ENCODE peak calls at places on chromosome 5, in five cellular contexts. H is pancreas, P is psoas muscle, V is heart left ventricle, X is foreskin keratinocyte. Y is an unnamed sample.

GRCh38 chr5:14871084-14871572 is 450 bp downstream of the ANKH start:
- DNase-seq in X (no peak), H (peak), P (peak), V (peak), Y (peak)

GRCh38 chr5:82669720-82670119 is 391.6 kb upstream of the RPS23 start:
- DNase-seq in H (no peak), V (no peak), X (no peak), P (no peak), Y (no peak)

GRCh38 chr5:168766038-168766700 is 187.0 kb upstream of the PANK3 start:
- DNase-seq in H (no peak), X (no peak), P (no peak), V (no peak), Y (no peak)

GRCh38 chr5:13322769-13323168 is 621.7 kb downstream of the DNAH5 start:
- DNase-seq in P (no peak), H (no peak), X (no peak), V (no peak), Y (no peak)

GRCh38 chr5:140223567-140223966 is 48.6 kb downstream of the CYSTM1 start:
- DNase-seq in H (no peak), V (peak), P (peak), X (no peak), Y (no peak)

GRCh38 chr5:123819818-123820217 is 307.8 kb downstream of the CSNK1G3 start:
- DNase-seq in H (no peak), X (no peak), V (no peak), P (no peak), Y (no peak)

GRCh38 chr5:34789021-34789531 is 49.9 kb upstream of the TTC23L start:
- DNase-seq in X (no peak), V (no peak), P (no peak), H (no peak), Y (no peak)

GRCh38 chr5:180441577-180441976 is 52.6 kb upstream of the CNOT6 start:
- DNase-seq in P (peak), V (no peak), H (no peak), X (peak), Y (peak)

GRCh38 chr5:52896524-52897237 is 92.5 kb upstream of the ITGA2 start:
- DNase-seq in P (no peak), V (no peak), H (no peak), X (no peak), Y (no peak)

GRCh38 chr5:7916171-7916804 is 47.3 kb downstream of the MTRR start:
- DNase-seq in V (no peak), X (no peak), H (no peak), P (no peak), Y (no peak)

GRCh38 chr5:133761606-133762005 is 149.3 kb upstream of the FSTL4 start:
- DNase-seq in X (no peak), H (no peak), P (no peak), V (no peak), Y (no peak)

GRCh38 chr5:169050146-169050571 is 250.8 kb downstream of the SLIT3 start:
- DNase-seq in V (no peak), X (peak), H (no peak), P (no peak), Y (no peak)

GRCh38 chr5:179819296-179820126 is 1.2 kb upstream of the SQSTM1 start:
- DNase-seq in P (peak), H (peak), V (peak), X (peak), Y (peak)

GRCh38 chr5:57653636-57654290 is 171.2 kb upstream of the ACTBL2 start:
- DNase-seq in X (no peak), V (peak), P (no peak), H (no peak), Y (no peak)

GRCh38 chr5:122400961-122401360 is 88.9 kb downstream of the SNCAIP start:
- DNase-seq in H (no peak), X (no peak), V (no peak), P (no peak), Y (no peak)

GRCh38 chr5:41524174-41524573 is 13.8 kb upstream of the PLCXD3 start:
- DNase-seq in P (no peak), H (no peak), X (no peak), V (no peak), Y (no peak)
- TF ChIP-seq CTCF in P (no peak), H (no peak), X (peak), V (peak), Y (no peak)

GRCh38 chr5:3590967-3591900 is 4.4 kb upstream of the IRX1 start:
- DNase-seq in V (no peak), H (no peak), X (no peak), P (no peak), Y (no peak)
- TF ChIP-seq CTCF in V (no peak), H (no peak), X (peak), P (no peak), Y (no peak)

GRCh38 chr5:60677831-60678664 is 21.9 kb downstream of the DEPDC1B start:
- DNase-seq in P (no peak), H (no peak), V (no peak), X (peak), Y (no peak)
- TF ChIP-seq CTCF in P (peak), H (peak), V (peak), X (peak), Y (peak)

DNA sequence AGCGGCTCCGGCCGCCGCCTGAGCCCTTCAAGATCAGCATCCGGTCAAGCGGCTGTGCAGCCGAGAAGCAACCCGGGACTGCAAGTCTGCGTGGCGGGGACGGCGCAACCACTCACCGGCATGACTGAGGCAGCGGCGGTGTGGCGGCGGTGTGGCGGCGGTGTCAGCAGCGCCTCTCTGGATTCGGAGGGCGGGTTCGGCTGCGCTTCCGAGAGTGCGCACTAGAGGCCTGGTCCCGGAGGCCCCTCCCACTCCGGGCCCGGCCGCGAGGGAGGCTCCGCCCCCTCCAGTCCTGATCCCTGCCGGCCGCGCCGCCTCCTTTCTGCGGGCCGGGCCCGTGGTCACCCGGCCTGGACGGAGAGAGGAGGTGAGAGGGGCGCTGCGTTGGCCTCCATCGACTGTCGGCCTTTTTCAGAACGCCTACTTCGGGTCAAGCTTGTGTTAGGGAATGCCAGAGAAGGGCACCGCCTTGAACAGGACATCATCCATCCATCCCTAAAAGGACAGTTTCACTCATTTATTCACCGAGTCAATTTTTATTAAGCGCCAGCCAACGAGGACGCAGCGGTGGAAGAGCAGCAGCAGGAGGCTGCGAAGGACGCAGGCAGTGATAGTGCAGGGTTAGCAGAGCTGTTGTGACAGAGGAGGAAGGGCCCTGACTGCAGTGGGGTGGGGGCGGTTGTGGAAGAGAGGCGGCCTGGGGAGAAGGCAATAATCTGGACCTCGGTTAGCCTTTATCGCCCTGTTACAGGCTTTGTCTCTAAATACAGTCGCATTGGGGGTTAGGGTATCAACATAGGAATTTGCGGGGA is at the start of gene ATOX1:
- DNase-seq in X (no peak), H (peak), P (peak), V (peak), Y (peak)
- TF ChIP-seq CTCF in X (peak), H (peak), P (peak), V (peak), Y (no peak)

DNA sequence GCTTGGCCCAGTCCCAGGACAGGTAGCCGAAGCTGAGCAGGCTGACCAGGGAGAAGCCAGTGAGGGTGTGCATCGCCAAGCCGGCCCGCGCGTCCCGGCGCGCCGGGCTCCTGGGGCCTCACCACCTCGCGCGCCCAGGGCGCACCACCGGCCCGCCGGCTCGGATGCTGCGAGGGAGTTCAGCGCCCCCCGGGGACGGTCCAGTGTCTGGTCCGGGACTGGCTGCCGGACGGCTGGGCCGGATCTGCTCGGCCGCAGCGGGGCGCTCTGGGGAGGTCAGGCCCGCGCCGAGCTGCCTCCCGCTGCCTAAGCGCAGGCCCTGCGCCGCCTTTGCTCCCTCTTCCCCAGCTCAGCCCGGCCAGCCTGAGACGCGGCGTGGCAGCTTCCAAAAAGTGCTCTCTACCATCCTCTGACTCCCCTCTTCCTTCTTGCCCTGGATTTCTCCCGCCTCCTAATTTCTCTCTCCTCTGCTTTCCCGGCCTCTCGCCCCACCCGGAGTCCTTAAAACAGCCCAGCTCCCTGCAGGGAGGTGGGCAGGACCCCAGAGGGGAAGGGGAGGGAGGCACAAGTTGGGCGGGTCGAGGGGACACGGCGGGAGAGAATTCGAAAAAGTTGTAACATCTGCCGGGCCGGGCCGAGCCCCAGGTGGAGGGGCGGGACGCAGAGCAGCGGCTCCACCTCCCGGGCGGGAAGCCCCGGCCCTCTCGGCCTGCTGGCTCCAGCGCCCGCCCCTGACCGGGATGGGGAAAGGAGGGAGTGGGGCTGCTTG is at the start of gene ARSI:
- DNase-seq in P (no peak), H (peak), X (no peak), V (peak), Y (no peak)
- TF ChIP-seq CTCF in P (peak), H (no peak), X (peak), V (no peak), Y (no peak)

DNA sequence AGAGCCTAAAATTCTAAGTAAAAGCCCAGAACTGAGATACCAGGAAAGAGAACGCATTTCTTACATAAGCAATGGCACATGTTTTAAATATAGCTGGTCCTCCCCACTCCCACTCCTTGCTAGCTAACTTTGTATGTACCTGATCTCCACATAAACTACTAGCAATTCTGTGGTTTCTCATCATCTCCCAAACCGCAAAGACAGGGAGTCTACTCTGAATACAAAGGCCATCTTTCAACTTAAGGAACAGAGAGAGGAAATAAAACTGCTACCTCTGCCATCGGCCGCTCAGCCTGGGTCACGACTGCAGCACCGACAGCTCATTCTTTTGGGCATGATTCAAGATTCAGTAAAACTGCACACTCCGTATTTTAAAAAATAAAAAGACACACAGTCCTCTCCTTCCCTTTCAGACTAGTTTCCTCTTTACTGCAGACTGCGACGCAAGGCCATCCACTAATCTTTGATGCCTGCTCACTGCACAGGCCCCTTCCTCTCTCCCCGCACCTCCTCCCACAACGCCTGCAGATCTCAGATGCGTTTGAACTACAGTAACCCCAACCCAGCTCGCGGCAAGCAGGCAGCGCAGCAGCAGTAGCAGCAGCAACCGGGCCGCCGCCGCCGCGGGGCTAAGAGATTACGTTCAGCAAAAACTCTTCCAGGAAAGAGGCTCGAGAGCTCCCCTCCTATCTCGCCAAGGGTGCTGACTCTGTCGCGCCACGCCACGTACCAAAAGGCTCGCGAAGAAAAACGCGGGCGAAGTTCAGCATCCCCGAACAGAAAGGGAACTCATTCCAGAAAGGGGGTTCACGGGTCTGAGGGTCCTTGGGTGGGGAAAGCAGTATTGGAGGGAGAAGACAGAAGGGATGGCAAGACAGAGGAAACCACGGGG is 1.5 kb downstream of the RNF145 start:
- DNase-seq in P (peak), V (peak), X (peak), H (peak), Y (peak)
- TF ChIP-seq CTCF in P (no peak), V (no peak), X (no peak), H (no peak), Y (no peak)

GRCh38 chr5:176574297-176574591 is 25.1 kb downstream of the CDHR2 start:
- DNase-seq in X (no peak), H (no peak), V (no peak), P (no peak), Y (no peak)
- TF ChIP-seq CTCF in X (no peak), H (peak), V (no peak), P (no peak), Y (no peak)

GRCh38 chr5:79200573-79201183 is 35.3 kb upstream of the JMY start:
- DNase-seq in V (no peak), X (no peak), P (no peak), H (no peak), Y (no peak)
- TF ChIP-seq CTCF in V (peak), X (peak), P (no peak), H (no peak), Y (no peak)

GRCh38 chr5:37842048-37842447 is 2.2 kb upstream of the GDNF start:
- DNase-seq in X (no peak), P (no peak), V (no peak), H (no peak), Y (no peak)

GRCh38 chr5:37838933-37839341 is 904 bp downstream of the GDNF start:
- DNase-seq in H (no peak), X (no peak), V (no peak), P (no peak), Y (no peak)

GRCh38 chr5:37841223-37841622 is 1.4 kb upstream of the GDNF start:
- DNase-seq in P (no peak), H (no peak), X (no peak), V (no peak), Y (no peak)

GRCh38 chr5:37839441-37840035 is 303 bp downstream of the GDNF start:
- DNase-seq in P (peak), H (no peak), V (peak), X (no peak), Y (no peak)

DNA sequence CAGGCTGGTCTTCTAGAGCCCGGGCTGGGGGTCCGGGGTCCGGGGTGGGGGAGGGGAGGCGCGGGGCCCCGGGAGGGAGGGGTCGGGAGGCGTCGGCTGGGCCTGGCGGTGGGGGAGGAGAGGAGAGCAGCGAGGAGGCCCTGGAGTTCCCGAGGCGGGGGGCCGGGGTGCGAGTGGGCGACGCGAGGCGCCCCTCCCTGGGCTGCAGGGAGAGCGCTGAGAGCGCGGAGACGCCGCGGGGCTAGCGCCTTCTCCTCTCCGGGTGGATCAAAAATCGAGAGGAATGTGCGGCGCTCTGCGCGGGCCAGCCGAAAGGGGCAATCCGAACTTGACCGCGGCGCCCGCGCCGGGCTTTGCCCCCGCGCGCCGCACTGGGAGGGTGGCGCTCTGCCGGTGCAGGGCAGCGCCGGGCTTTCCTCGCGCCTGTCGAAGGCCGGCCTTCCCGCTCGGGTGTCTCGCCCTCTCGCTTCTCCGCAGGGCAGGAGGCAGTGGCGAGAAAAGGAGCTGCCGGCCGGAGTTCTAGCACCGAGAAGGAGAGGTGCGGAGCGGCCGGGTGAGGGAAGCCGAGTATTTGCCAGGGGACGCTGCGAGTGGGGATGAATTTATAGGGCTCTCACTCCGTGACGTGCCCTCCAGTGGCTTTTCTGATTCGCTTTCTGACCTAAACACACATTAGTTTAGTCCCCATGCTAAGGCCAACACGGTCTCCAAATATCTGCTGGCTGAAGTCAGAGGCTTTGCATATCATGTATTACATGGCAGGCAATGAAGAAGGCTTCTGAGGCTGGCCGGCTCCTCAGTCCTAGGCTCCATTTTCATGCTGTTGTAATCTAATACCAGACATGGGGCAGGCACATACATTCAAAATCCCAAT is at the start of gene GDNF:
- DNase-seq in X (no peak), V (peak), P (peak), H (no peak), Y (no peak)
- TF ChIP-seq CTCF in X (peak), V (no peak), P (peak), H (no peak), Y (no peak)